ENCODE peak calls at places on chromosomes 4 and X, in four cellular contexts. E, S, W and N are unnamed samples.

GRCh38 chr4:1298461-1298860 is 8.8 kb downstream of the MAEA start:
- DNase-seq in W (no peak), S (peak), E (no peak), N (no peak)

GRCh38 chrX:115013705-115014104 is 3.7 kb downstream of the IL13RA2 start:
- DNase-seq in W (no peak), S (no peak), E (no peak), N (no peak)

GRCh38 chrX:137031517-137032377 is 2.0 kb downstream of the GPR101 start:
- DNase-seq in W (peak), S (no peak), E (peak), N (peak)

GRCh38 chrX:9846631-9847030 is 60.4 kb downstream of the SHROOM2 start:
- DNase-seq in W (no peak), S (no peak), E (no peak), N (no peak)

GRCh38 chrX:69616520-69617203 is 749 bp downstream of the EDA start:
- DNase-seq in W (no peak), S (peak), E (peak), N (no peak)

GRCh38 chr4:109156346-109156745 is 146.1 kb downstream of the COL25A1 start:
- DNase-seq in W (no peak), E (no peak), S (no peak), N (no peak)

GRCh38 chrX:115350696-115351408 is 61.3 kb downstream of the LUZP4 start:
- DNase-seq in S (no peak), W (no peak), E (no peak), N (no peak)

GRCh38 chr4:139633661-139634060 is 32.0 kb upstream of the MGST2 start:
- DNase-seq in W (no peak), E (peak), S (no peak), N (no peak)

GRCh38 chr4:165207431-165208321 is at the start of gene KLHL2:
- DNase-seq in E (peak), S (peak), W (peak), N (no peak)

GRCh38 chr4:168859888-168860694 is 150.0 kb downstream of the CBR4 start:
- DNase-seq in S (no peak), W (no peak), E (peak), N (no peak)

GRCh38 chrX:13476384-13476783 is 93.0 kb upstream of the EGFL6 start:
- DNase-seq in S (no peak), E (no peak), W (no peak), N (no peak)

GRCh38 chr4:185914583-185915199 is 102.7 kb upstream of the SORBS2 start:
- DNase-seq in W (peak), E (no peak), S (no peak), N (no peak)

GRCh38 chr4:56622176-56622575 is 58.9 kb downstream of the HOPX start:
- DNase-seq in E (no peak), W (peak), S (no peak), N (no peak)

GRCh38 chr4:48017108-48017527 is 546 bp downstream of the NIPAL1 start:
- DNase-seq in W (peak), S (peak), E (peak), N (no peak)

GRCh38 chr4:6296026-6296425 is 26.4 kb downstream of the WFS1 start:
- DNase-seq in E (no peak), S (no peak), W (no peak), N (no peak)

GRCh38 chrX:81202413-81202794 is 502 bp downstream of the SH3BGRL start:
- DNase-seq in E (no peak), W (peak), S (no peak), N (no peak)

GRCh38 chrX:12423346-12423745 is 285.1 kb downstream of the FRMPD4 start:
- DNase-seq in W (no peak), S (no peak), E (no peak), N (no peak)

GRCh38 chr4:8156617-8157016 is 2.0 kb downstream of the ABLIM2 start:
- DNase-seq in E (no peak), S (no peak), W (no peak), N (no peak)

GRCh38 chr4:22170353-22170752 is 221.8 kb upstream of the KCNIP4 start:
- DNase-seq in E (no peak), S (no peak), W (peak), N (no peak)

GRCh38 chr4:44221407-44221806 is 227.2 kb downstream of the KCTD8 start:
- DNase-seq in S (no peak), E (no peak), W (no peak), N (no peak)

GRCh38 chr4:141180991-141181760 is 39.5 kb upstream of the ZNF330 start:
- DNase-seq in S (no peak), E (no peak), W (no peak), N (no peak)

GRCh38 chr4:89755210-89755609 is 81.8 kb downstream of the SNCA start:
- DNase-seq in S (no peak), E (no peak), W (peak), N (no peak)

GRCh38 chrX:68650491-68650890 is 3.0 kb downstream of the STARD8 start:
- DNase-seq in E (no peak), S (no peak), W (peak), N (no peak)

GRCh38 chr4:165621983-165622382 is 243.2 kb downstream of the CPE start:
- DNase-seq in S (no peak), W (no peak), E (no peak), N (no peak)

GRCh38 chrX:47181301-47181700 is 12.3 kb upstream of the UBA1 start:
- DNase-seq in W (no peak), S (no peak), E (no peak), N (no peak)

GRCh38 chr4:52588097-52588496 is 71.0 kb downstream of the USP46 start:
- DNase-seq in S (no peak), E (peak), W (peak), N (no peak)

GRCh38 chrX:34578237-34578636 is 78.8 kb downstream of the TMEM47 start:
- DNase-seq in S (no peak), E (peak), W (peak), N (no peak)

GRCh38 chr4:162274354-162274753 is 110.6 kb upstream of the FSTL5 start:
- DNase-seq in S (no peak), W (peak), E (no peak), N (no peak)

GRCh38 chrX:116824785-116825184 is 362.0 kb upstream of the CT83 start:
- DNase-seq in E (peak), S (no peak), W (no peak), N (no peak)

GRCh38 chrX:120350458-120351138 is 11.3 kb upstream of the ATP1B4 start:
- DNase-seq in W (no peak), E (no peak), S (no peak), N (no peak)

GRCh38 chr4:108097990-108098553 is 70.7 kb downstream of the LEF1 start:
- DNase-seq in W (no peak), E (no peak), S (no peak), N (no peak)

GRCh38 chr4:88244821-88245579 is 39.4 kb downstream of the PPM1K start:
- DNase-seq in W (no peak), S (no peak), E (no peak), N (no peak)

GRCh38 chrX:51955200-51955599 is 61.8 kb downstream of the MAGED1 start:
- DNase-seq in E (no peak), W (no peak), S (no peak), N (no peak)

GRCh38 chr4:7034262-7035081 is 8.7 kb upstream of the TADA2B start:
- DNase-seq in S (peak), W (peak), E (peak), N (no peak)

GRCh38 chrX:136318166-136318565 is 17.4 kb downstream of the ADGRG4 start:
- DNase-seq in W (no peak), E (no peak), S (no peak), N (no peak)

GRCh38 chr4:48470135-48470534 is 13.0 kb upstream of the SLC10A4 start:
- DNase-seq in S (no peak), W (no peak), E (no peak), N (no peak)

GRCh38 chr4:188988131-188988530 is 848.9 kb downstream of the TRIML1 start:
- DNase-seq in W (no peak), E (no peak), S (no peak), N (no peak)

GRCh38 chr4:106095408-106095807 is 200.1 kb downstream of the NPNT start:
- DNase-seq in W (peak), E (no peak), S (no peak), N (no peak)
- H3K4me3 ChIP-seq in W (no peak), E (no peak), S (no peak), N (no peak)

GRCh38 chrX:110746014-110746413 is 49.6 kb downstream of the CHRDL1 start:
- DNase-seq in E (peak), S (no peak), W (no peak), N (no peak)

GRCh38 chrX:110748256-110748811 is 47.3 kb downstream of the CHRDL1 start:
- DNase-seq in S (no peak), E (no peak), W (no peak), N (no peak)

GRCh38 chrX:110741213-110741796 is 54.3 kb downstream of the CHRDL1 start:
- DNase-seq in W (peak), S (no peak), E (no peak), N (no peak)

GRCh38 chrX:110743679-110744340 is 51.8 kb downstream of the CHRDL1 start:
- DNase-seq in S (no peak), E (no peak), W (no peak), N (peak)

GRCh38 chrX:110745288-110745687 is 50.3 kb downstream of the CHRDL1 start:
- DNase-seq in E (no peak), W (no peak), S (no peak), N (no peak)
- TF ChIP-seq CTCF in E (no peak), W (no peak), S (no peak), N (no peak)

DNA sequence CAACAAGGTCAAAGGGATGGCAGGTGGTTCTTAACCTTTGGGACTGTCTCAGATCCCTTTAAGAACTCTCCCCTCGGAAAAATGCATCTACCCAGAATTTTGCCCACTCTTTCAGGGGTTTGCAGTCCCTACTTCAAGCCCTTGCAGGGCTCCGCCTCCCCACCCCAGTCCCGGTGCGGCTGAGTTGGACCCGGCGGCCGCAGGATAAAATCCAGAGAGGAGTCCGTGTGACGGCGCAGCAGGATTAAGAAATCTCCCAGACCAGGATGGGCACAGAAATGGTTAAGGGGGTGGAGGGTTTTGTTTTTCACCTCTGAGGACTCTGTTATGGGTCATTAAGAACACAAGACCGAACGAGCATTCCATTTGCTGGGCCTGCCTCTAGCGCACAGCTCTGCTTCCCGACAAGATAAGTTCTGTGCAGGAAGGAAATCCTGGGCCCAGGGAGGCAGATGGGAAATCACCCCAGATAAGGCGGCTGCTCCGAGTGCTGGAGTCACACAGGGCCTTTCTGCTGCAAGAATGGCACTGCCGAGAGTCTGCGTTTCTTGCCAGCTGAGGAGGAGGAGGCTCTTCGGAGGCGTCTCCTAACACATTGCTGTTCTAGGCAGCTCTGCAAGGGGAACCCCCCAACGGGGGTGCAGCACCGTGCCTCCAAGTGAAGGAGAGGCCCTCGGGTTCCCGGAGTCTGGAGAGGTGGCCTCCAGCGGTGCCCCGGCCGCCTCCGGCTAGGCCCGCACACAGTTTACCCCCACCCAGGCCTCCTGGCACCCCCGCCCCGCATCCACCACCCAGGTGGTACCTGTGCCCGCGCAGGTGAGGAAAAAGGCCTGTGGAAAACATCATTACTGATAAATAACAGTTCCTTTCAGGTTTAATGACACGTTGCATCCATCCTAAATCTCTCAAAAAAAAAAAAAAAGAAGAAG is 277.6 kb downstream of the BCOR start:
- DNase-seq in W (no peak), S (no peak), E (peak), N (no peak)
- H3K4me3 ChIP-seq in W (peak), S (peak), E (peak), N (peak)

DNA sequence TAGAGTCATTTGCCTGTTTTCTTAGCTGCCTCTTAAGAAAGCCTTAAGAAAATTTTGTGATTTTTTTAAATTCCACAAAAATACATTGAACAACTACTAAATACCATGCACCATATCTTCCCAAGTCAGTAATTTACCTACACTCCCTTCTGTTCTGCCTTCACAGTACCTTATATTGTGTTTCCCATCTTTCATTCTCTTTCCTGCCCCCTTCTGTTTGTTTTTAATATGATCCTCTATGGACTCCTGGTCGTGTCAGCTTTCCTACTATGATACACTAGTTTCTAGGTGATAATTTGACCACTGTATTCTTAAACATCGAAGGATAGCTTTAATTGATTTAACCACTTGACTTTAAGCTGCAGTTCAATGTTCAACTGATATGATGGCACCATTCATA is 297.7 kb upstream of the HAND2 start:
- DNase-seq in S (no peak), W (no peak), E (peak), N (no peak)
- TF ChIP-seq CTCF in S (no peak), W (no peak), E (peak), N (no peak)

DNA sequence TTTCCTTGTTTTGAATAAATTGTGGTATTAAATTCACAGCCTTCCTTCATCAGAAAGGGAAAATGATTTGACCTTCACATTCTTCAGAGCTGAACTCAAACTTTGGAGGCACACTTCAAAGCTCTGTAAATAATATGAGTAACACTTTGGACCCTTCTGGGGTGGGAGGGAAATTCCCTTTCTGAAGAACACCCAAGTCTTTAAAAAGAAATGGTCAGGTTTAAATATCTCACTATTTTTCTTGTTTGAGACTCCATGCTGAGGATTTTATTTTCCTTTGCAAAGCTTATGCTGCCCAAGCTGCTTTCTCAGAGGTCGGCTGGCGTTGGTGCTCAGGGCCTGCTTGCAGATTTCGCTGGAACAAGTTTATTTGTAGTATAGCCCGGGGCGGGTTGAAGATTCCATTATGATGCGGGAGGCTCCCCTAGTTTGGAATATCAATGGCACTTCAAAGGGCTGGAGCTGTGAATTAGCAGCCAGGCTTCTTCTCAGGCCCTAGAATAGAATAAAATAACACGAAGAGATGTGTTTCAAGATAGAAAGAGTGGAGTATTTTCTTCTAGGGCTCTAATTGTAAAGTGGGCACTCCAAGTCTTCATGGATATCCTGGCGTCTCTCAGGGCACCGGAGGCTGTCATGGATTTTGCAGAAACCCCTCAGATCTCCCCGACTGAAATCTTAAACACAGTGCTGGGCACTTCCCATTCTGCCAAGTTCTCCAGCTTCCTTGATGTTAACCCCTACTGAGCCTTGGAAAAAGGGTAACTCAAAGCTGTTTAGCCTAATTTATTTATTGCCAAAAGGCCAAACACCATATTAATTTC is 315.6 kb downstream of the GPAT3 start:
- DNase-seq in W (peak), S (no peak), E (no peak), N (no peak)
- H3K4me3 ChIP-seq in W (no peak), S (no peak), E (no peak), N (no peak)

DNA sequence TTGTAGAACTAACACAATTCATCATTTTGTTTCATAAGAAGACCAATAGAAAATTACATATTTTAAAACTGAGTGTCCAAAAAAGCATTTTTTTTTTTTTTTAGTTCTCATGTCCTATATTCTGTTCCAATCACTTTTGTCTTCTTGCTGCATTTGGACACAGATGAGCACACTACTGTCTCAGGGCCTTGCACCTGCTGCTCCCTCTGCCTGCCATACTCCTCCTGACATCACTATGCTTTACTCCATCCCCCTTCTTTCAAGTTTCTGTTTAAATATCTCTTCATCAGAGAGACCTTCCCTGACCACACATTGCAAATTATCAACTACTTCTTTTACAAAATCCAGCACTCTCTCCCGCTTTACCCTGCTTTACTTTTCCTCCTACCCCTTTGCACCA is 230.7 kb upstream of the GK2 start:
- DNase-seq in W (no peak), E (no peak), S (no peak), N (no peak)
- TF ChIP-seq CTCF in W (no peak), E (no peak), S (no peak), N (no peak)

GRCh38 chrX:63855896-63856295 is 70.9 kb upstream of the ARHGEF9 start:
- DNase-seq in E (no peak), S (no peak), W (peak), N (no peak)
- H3K4me3 ChIP-seq in E (no peak), S (no peak), W (no peak), N (no peak)

GRCh38 chr4:4875611-4876010 is 16.1 kb downstream of the MSX1 start:
- DNase-seq in E (peak), S (no peak), W (no peak), N (no peak)

GRCh38 chr4:4876945-4877661 is 17.6 kb downstream of the MSX1 start:
- DNase-seq in E (no peak), W (no peak), S (no peak), N (no peak)

GRCh38 chr4:4884611-4885010 is 25.1 kb downstream of the MSX1 start:
- DNase-seq in E (no peak), S (no peak), W (no peak), N (no peak)

GRCh38 chr4:4881432-4881831 is 22.0 kb downstream of the MSX1 start:
- DNase-seq in S (no peak), W (no peak), E (no peak), N (no peak)

DNA sequence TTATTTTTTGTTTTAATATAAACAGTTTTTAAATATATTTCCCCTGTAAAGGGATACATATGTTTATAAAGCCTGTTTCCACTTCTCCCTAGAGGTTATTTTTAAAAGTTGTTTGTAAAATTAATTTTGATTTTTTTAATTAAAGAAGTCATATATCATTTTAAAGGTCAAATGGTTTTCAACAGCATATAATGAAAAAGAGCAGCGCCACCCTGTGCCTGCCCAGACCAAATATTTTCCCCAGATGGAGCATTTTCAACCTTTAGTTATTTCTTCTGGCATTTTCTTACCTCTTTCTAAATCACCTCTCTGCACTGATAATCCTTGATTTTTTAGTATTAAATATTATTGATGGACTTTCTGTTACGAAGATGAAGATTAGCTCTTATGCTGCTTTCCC is 21.0 kb downstream of the MSX1 start:
- DNase-seq in E (no peak), S (no peak), W (no peak), N (no peak)
- TF ChIP-seq CTCF in E (peak), S (peak), W (peak), N (peak)